ENCODE peak calls at places on chromosomes 11 and 22, in ten cellular contexts. One of them, this sample, is unnamed.
A peak's percentile ranks its signal among the peaks of the same experiment; 100 is the strongest.

GRCh38 chr11:70302086-70302752 is 31.7 kb downstream of the PPFIA1 start:
- DNase-seq in fibroblast of gingiva: no peak
- DNase-seq in skeletal muscle cell: no peak
- DNase-seq in activated CD8-positive, alpha-beta memory T cell treated with anti-CD3 and anti-CD28 coated beads, Interleukin-2, amount 10 ng/mL, durations not matched to agents 7 days and 5 days: no peak
- DNase-seq in HT1080: no peak
- DNase-seq in stimulated activated CD4-positive, alpha-beta T cell treated with anti-CD3 and anti-CD28 coated beads, TNF-alpha, amount 100 ng/mL, for 1 hour: no peak
- DNase-seq in pons: no peak
- DNase-seq in endothelial cell: peak; percentile 9
- DNase-seq in NCI-H345: no peak
- DNase-seq in activated T-cell treated with anti-CD3 and anti-CD28 coated beads, Interleukin-2, amount 50 U/mL, for 72 hours: no peak
- DNase-seq in this sample: no peak

GRCh38 chr22:36356708-36357694 is 30.8 kb downstream of the MYH9 start:
- DNase-seq in endothelial cell: no peak
- DNase-seq in activated CD8-positive, alpha-beta memory T cell treated with anti-CD3 and anti-CD28 coated beads, Interleukin-2, amount 10 ng/mL, durations not matched to agents 7 days and 5 days: peak; percentile 73
- DNase-seq in stimulated activated CD4-positive, alpha-beta T cell treated with anti-CD3 and anti-CD28 coated beads, TNF-alpha, amount 100 ng/mL, for 1 hour: no peak
- DNase-seq in pons: no peak
- DNase-seq in fibroblast of gingiva: no peak
- DNase-seq in NCI-H345: no peak
- DNase-seq in HT1080: peak; percentile 43
- DNase-seq in skeletal muscle cell: no peak
- DNase-seq in activated T-cell treated with anti-CD3 and anti-CD28 coated beads, Interleukin-2, amount 50 U/mL, for 72 hours: peak; percentile 51
- DNase-seq in this sample: no peak

GRCh38 chr11:75872887-75873416 is 57.9 kb downstream of the UVRAG start:
- DNase-seq in stimulated activated CD4-positive, alpha-beta T cell treated with anti-CD3 and anti-CD28 coated beads, TNF-alpha, amount 100 ng/mL, for 1 hour: no peak
- DNase-seq in HT1080: peak; percentile 6
- DNase-seq in activated T-cell treated with anti-CD3 and anti-CD28 coated beads, Interleukin-2, amount 50 U/mL, for 72 hours: no peak
- DNase-seq in pons: peak; percentile 57
- DNase-seq in endothelial cell: no peak
- DNase-seq in skeletal muscle cell: no peak
- DNase-seq in NCI-H345: no peak
- DNase-seq in activated CD8-positive, alpha-beta memory T cell treated with anti-CD3 and anti-CD28 coated beads, Interleukin-2, amount 10 ng/mL, durations not matched to agents 7 days and 5 days: no peak
- DNase-seq in fibroblast of gingiva: no peak
- DNase-seq in this sample: no peak

GRCh38 chr11:65698205-65698604 is 13.8 kb upstream of the KAT5 start:
- DNase-seq in stimulated activated CD4-positive, alpha-beta T cell treated with anti-CD3 and anti-CD28 coated beads, TNF-alpha, amount 100 ng/mL, for 1 hour: no peak
- DNase-seq in skeletal muscle cell: no peak
- DNase-seq in HT1080: no peak
- DNase-seq in NCI-H345: no peak
- DNase-seq in endothelial cell: no peak
- DNase-seq in fibroblast of gingiva: no peak
- DNase-seq in pons: no peak
- DNase-seq in activated T-cell treated with anti-CD3 and anti-CD28 coated beads, Interleukin-2, amount 50 U/mL, for 72 hours: no peak
- DNase-seq in activated CD8-positive, alpha-beta memory T cell treated with anti-CD3 and anti-CD28 coated beads, Interleukin-2, amount 10 ng/mL, durations not matched to agents 7 days and 5 days: no peak
- DNase-seq in this sample: no peak

GRCh38 chr11:93236741-93237675 is 39.2 kb upstream of the SLC36A4 start:
- DNase-seq in fibroblast of gingiva: peak; percentile 26
- DNase-seq in activated CD8-positive, alpha-beta memory T cell treated with anti-CD3 and anti-CD28 coated beads, Interleukin-2, amount 10 ng/mL, durations not matched to agents 7 days and 5 days: peak; percentile 48
- DNase-seq in endothelial cell: peak; percentile 48
- DNase-seq in pons: peak; percentile 54
- DNase-seq in activated T-cell treated with anti-CD3 and anti-CD28 coated beads, Interleukin-2, amount 50 U/mL, for 72 hours: peak; percentile 8
- DNase-seq in NCI-H345: peak; percentile 4
- DNase-seq in skeletal muscle cell: peak; percentile 11
- DNase-seq in stimulated activated CD4-positive, alpha-beta T cell treated with anti-CD3 and anti-CD28 coated beads, TNF-alpha, amount 100 ng/mL, for 1 hour: no peak
- DNase-seq in HT1080: peak; percentile 44
- DNase-seq in this sample: peak; percentile 33

GRCh38 chr11:69280451-69280850 is 13.5 kb upstream of the MYEOV start:
- DNase-seq in HT1080: peak; percentile 84
- DNase-seq in activated CD8-positive, alpha-beta memory T cell treated with anti-CD3 and anti-CD28 coated beads, Interleukin-2, amount 10 ng/mL, durations not matched to agents 7 days and 5 days: no peak
- DNase-seq in activated T-cell treated with anti-CD3 and anti-CD28 coated beads, Interleukin-2, amount 50 U/mL, for 72 hours: no peak
- DNase-seq in endothelial cell: no peak
- DNase-seq in pons: no peak
- DNase-seq in skeletal muscle cell: peak; percentile 37
- DNase-seq in stimulated activated CD4-positive, alpha-beta T cell treated with anti-CD3 and anti-CD28 coated beads, TNF-alpha, amount 100 ng/mL, for 1 hour: no peak
- DNase-seq in fibroblast of gingiva: no peak
- DNase-seq in NCI-H345: no peak
- DNase-seq in this sample: no peak

GRCh38 chr11:30128269-30128932 is 102.4 kb upstream of the FSHB start:
- DNase-seq in fibroblast of gingiva: no peak
- DNase-seq in HT1080: peak; percentile 44
- DNase-seq in activated T-cell treated with anti-CD3 and anti-CD28 coated beads, Interleukin-2, amount 50 U/mL, for 72 hours: no peak
- DNase-seq in skeletal muscle cell: peak; percentile 96
- DNase-seq in pons: peak; percentile 65
- DNase-seq in activated CD8-positive, alpha-beta memory T cell treated with anti-CD3 and anti-CD28 coated beads, Interleukin-2, amount 10 ng/mL, durations not matched to agents 7 days and 5 days: no peak
- DNase-seq in NCI-H345: no peak
- DNase-seq in endothelial cell: no peak
- DNase-seq in stimulated activated CD4-positive, alpha-beta T cell treated with anti-CD3 and anti-CD28 coated beads, TNF-alpha, amount 100 ng/mL, for 1 hour: no peak
- DNase-seq in this sample: peak; percentile 23

GRCh38 chr22:43154887-43155536 is 3.7 kb downstream of the TSPO start:
- DNase-seq in NCI-H345: no peak
- DNase-seq in activated CD8-positive, alpha-beta memory T cell treated with anti-CD3 and anti-CD28 coated beads, Interleukin-2, amount 10 ng/mL, durations not matched to agents 7 days and 5 days: no peak
- DNase-seq in activated T-cell treated with anti-CD3 and anti-CD28 coated beads, Interleukin-2, amount 50 U/mL, for 72 hours: no peak
- DNase-seq in stimulated activated CD4-positive, alpha-beta T cell treated with anti-CD3 and anti-CD28 coated beads, TNF-alpha, amount 100 ng/mL, for 1 hour: no peak
- DNase-seq in HT1080: no peak
- DNase-seq in pons: no peak
- DNase-seq in endothelial cell: no peak
- DNase-seq in fibroblast of gingiva: no peak
- DNase-seq in skeletal muscle cell: no peak
- DNase-seq in this sample: no peak

GRCh38 chr11:17475666-17476316 is 854 bp downstream of the ABCC8 start:
- DNase-seq in NCI-H345: no peak
- DNase-seq in skeletal muscle cell: no peak
- DNase-seq in fibroblast of gingiva: no peak
- DNase-seq in stimulated activated CD4-positive, alpha-beta T cell treated with anti-CD3 and anti-CD28 coated beads, TNF-alpha, amount 100 ng/mL, for 1 hour: no peak
- DNase-seq in activated T-cell treated with anti-CD3 and anti-CD28 coated beads, Interleukin-2, amount 50 U/mL, for 72 hours: no peak
- DNase-seq in activated CD8-positive, alpha-beta memory T cell treated with anti-CD3 and anti-CD28 coated beads, Interleukin-2, amount 10 ng/mL, durations not matched to agents 7 days and 5 days: no peak
- DNase-seq in HT1080: no peak
- DNase-seq in endothelial cell: peak; percentile 11
- DNase-seq in pons: no peak
- DNase-seq in this sample: no peak

GRCh38 chr22:46584081-46584903 is 35.9 kb upstream of the GRAMD4 start:
- DNase-seq in activated T-cell treated with anti-CD3 and anti-CD28 coated beads, Interleukin-2, amount 50 U/mL, for 72 hours: no peak
- DNase-seq in activated CD8-positive, alpha-beta memory T cell treated with anti-CD3 and anti-CD28 coated beads, Interleukin-2, amount 10 ng/mL, durations not matched to agents 7 days and 5 days: no peak
- DNase-seq in endothelial cell: no peak
- DNase-seq in fibroblast of gingiva: no peak
- DNase-seq in pons: no peak
- DNase-seq in stimulated activated CD4-positive, alpha-beta T cell treated with anti-CD3 and anti-CD28 coated beads, TNF-alpha, amount 100 ng/mL, for 1 hour: no peak
- DNase-seq in HT1080: no peak
- DNase-seq in skeletal muscle cell: no peak
- DNase-seq in NCI-H345: peak; percentile 80
- DNase-seq in this sample: peak; percentile 61

GRCh38 chr11:35945137-35945518 is 1.3 kb downstream of the LDLRAD3 start:
- DNase-seq in fibroblast of gingiva: no peak
- DNase-seq in NCI-H345: no peak
- DNase-seq in activated CD8-positive, alpha-beta memory T cell treated with anti-CD3 and anti-CD28 coated beads, Interleukin-2, amount 10 ng/mL, durations not matched to agents 7 days and 5 days: no peak
- DNase-seq in activated T-cell treated with anti-CD3 and anti-CD28 coated beads, Interleukin-2, amount 50 U/mL, for 72 hours: no peak
- DNase-seq in stimulated activated CD4-positive, alpha-beta T cell treated with anti-CD3 and anti-CD28 coated beads, TNF-alpha, amount 100 ng/mL, for 1 hour: no peak
- DNase-seq in HT1080: no peak
- DNase-seq in pons: no peak
- DNase-seq in endothelial cell: no peak
- DNase-seq in skeletal muscle cell: no peak
- DNase-seq in this sample: no peak

GRCh38 chr22:41838842-41839618 is 6.1 kb downstream of the SREBF2 start:
- DNase-seq in NCI-H345: no peak
- DNase-seq in pons: no peak
- DNase-seq in stimulated activated CD4-positive, alpha-beta T cell treated with anti-CD3 and anti-CD28 coated beads, TNF-alpha, amount 100 ng/mL, for 1 hour: no peak
- DNase-seq in endothelial cell: no peak
- DNase-seq in HT1080: no peak
- DNase-seq in skeletal muscle cell: no peak
- DNase-seq in fibroblast of gingiva: no peak
- DNase-seq in activated T-cell treated with anti-CD3 and anti-CD28 coated beads, Interleukin-2, amount 50 U/mL, for 72 hours: no peak
- DNase-seq in activated CD8-positive, alpha-beta memory T cell treated with anti-CD3 and anti-CD28 coated beads, Interleukin-2, amount 10 ng/mL, durations not matched to agents 7 days and 5 days: no peak
- DNase-seq in this sample: no peak

GRCh38 chr11:19072464-19072863 is 11.9 kb upstream of the MRGPRX2 start:
- DNase-seq in stimulated activated CD4-positive, alpha-beta T cell treated with anti-CD3 and anti-CD28 coated beads, TNF-alpha, amount 100 ng/mL, for 1 hour: no peak
- DNase-seq in pons: no peak
- DNase-seq in endothelial cell: no peak
- DNase-seq in fibroblast of gingiva: no peak
- DNase-seq in activated CD8-positive, alpha-beta memory T cell treated with anti-CD3 and anti-CD28 coated beads, Interleukin-2, amount 10 ng/mL, durations not matched to agents 7 days and 5 days: no peak
- DNase-seq in NCI-H345: no peak
- DNase-seq in skeletal muscle cell: no peak
- DNase-seq in HT1080: no peak
- DNase-seq in activated T-cell treated with anti-CD3 and anti-CD28 coated beads, Interleukin-2, amount 50 U/mL, for 72 hours: no peak
- DNase-seq in this sample: no peak

This sample was measured in retina.